ENCODE peak calls at places on chromosomes 6 and 20, in nine cellular contexts. One of them, this sample, is unnamed.

GRCh38 chr6:166241974-166242373 is 66.2 kb downstream of the PRR18 start:
- DNase-seq in mucosa of gallbladder: no peak
- DNase-seq in iris pigment epithelial cell: no peak
- DNase-seq in ascending aorta: no peak
- DNase-seq in amygdala: no peak
- DNase-seq in astrocyte of the cerebellum: no peak
- DNase-seq in GM12865: no peak
- DNase-seq in T-helper 1 cell: no peak
- DNase-seq in H7: no peak
- DNase-seq in this sample: no peak

GRCh38 chr6:42227173-42227850 is 9.7 kb upstream of the MRPS10 start:
- DNase-seq in mucosa of gallbladder: no peak
- DNase-seq in iris pigment epithelial cell: no peak
- DNase-seq in ascending aorta: no peak
- DNase-seq in amygdala: no peak
- DNase-seq in astrocyte of the cerebellum: no peak
- DNase-seq in GM12865: no peak
- DNase-seq in T-helper 1 cell: no peak
- DNase-seq in H7: no peak
- DNase-seq in this sample: no peak

GRCh38 chr6:551405-551804 is 105.5 kb downstream of the HUS1B start:
- DNase-seq in mucosa of gallbladder: no peak
- DNase-seq in iris pigment epithelial cell: peak; percentile 60
- DNase-seq in ascending aorta: no peak
- DNase-seq in amygdala: no peak
- DNase-seq in astrocyte of the cerebellum: no peak
- DNase-seq in GM12865: peak; percentile 10
- DNase-seq in T-helper 1 cell: no peak
- DNase-seq in H7: peak; percentile 72
- DNase-seq in this sample: peak; percentile 29

GRCh38 chr20:62360854-62361798 is 6.0 kb downstream of the LAMA5 start:
- DNase-seq in mucosa of gallbladder: no peak
- DNase-seq in iris pigment epithelial cell: no peak
- DNase-seq in ascending aorta: peak; percentile 63
- DNase-seq in amygdala: no peak
- DNase-seq in astrocyte of the cerebellum: no peak
- DNase-seq in GM12865: no peak
- DNase-seq in T-helper 1 cell: peak; percentile 6
- DNase-seq in H7: peak; percentile 83
- DNase-seq in this sample: no peak

GRCh38 chr6:157047951-157048350 is 270.8 kb downstream of the ARID1B start:
- DNase-seq in mucosa of gallbladder: no peak
- DNase-seq in iris pigment epithelial cell: peak; percentile 83
- DNase-seq in ascending aorta: no peak
- DNase-seq in amygdala: no peak
- DNase-seq in astrocyte of the cerebellum: no peak
- DNase-seq in GM12865: no peak
- DNase-seq in T-helper 1 cell: no peak
- DNase-seq in H7: no peak
- DNase-seq in this sample: no peak

GRCh38 chr6:45109551-45109950 is 218.6 kb upstream of the RUNX2 start:
- DNase-seq in mucosa of gallbladder: no peak
- DNase-seq in iris pigment epithelial cell: no peak
- DNase-seq in ascending aorta: no peak
- DNase-seq in amygdala: no peak
- DNase-seq in astrocyte of the cerebellum: no peak
- DNase-seq in GM12865: peak; percentile 6
- DNase-seq in T-helper 1 cell: no peak
- DNase-seq in H7: no peak
- DNase-seq in this sample: no peak

GRCh38 chr6:39568896-39569295 is 156.3 kb downstream of the KIF6 start:
- DNase-seq in mucosa of gallbladder: no peak
- DNase-seq in iris pigment epithelial cell: peak; percentile 67
- DNase-seq in ascending aorta: no peak
- DNase-seq in amygdala: no peak
- DNase-seq in astrocyte of the cerebellum: peak; percentile 46
- DNase-seq in GM12865: no peak
- DNase-seq in T-helper 1 cell: no peak
- DNase-seq in H7: no peak
- DNase-seq in this sample: no peak

GRCh38 chr20:63165538-63166422 is 50.2 kb downstream of the YTHDF1 start:
- DNase-seq in mucosa of gallbladder: no peak
- DNase-seq in iris pigment epithelial cell: no peak
- DNase-seq in ascending aorta: no peak
- DNase-seq in amygdala: no peak
- DNase-seq in astrocyte of the cerebellum: no peak
- DNase-seq in GM12865: no peak
- DNase-seq in T-helper 1 cell: no peak
- DNase-seq in H7: peak; percentile 46
- DNase-seq in this sample: no peak

GRCh38 chr20:13839421-13840092 is 54.7 kb downstream of the NDUFAF5 start:
- DNase-seq in mucosa of gallbladder: no peak
- DNase-seq in iris pigment epithelial cell: peak; percentile 40
- DNase-seq in ascending aorta: no peak
- DNase-seq in amygdala: no peak
- DNase-seq in astrocyte of the cerebellum: peak; percentile 22
- DNase-seq in GM12865: no peak
- DNase-seq in T-helper 1 cell: no peak
- DNase-seq in H7: no peak
- DNase-seq in this sample: no peak

GRCh38 chr6:134686071-134686470 is 263.8 kb downstream of the ALDH8A1 start:
- DNase-seq in mucosa of gallbladder: no peak
- DNase-seq in iris pigment epithelial cell: peak; percentile 84
- DNase-seq in ascending aorta: no peak
- DNase-seq in amygdala: no peak
- DNase-seq in astrocyte of the cerebellum: no peak
- DNase-seq in GM12865: no peak
- DNase-seq in T-helper 1 cell: no peak
- DNase-seq in H7: no peak
- DNase-seq in this sample: no peak

GRCh38 chr6:63904844-63905243 is 269.2 kb downstream of the PHF3 start:
- DNase-seq in mucosa of gallbladder: no peak
- DNase-seq in iris pigment epithelial cell: peak; percentile 85
- DNase-seq in ascending aorta: no peak
- DNase-seq in amygdala: no peak
- DNase-seq in astrocyte of the cerebellum: peak; percentile 9
- DNase-seq in GM12865: no peak
- DNase-seq in T-helper 1 cell: no peak
- DNase-seq in H7: no peak
- DNase-seq in this sample: no peak

GRCh38 chr6:118565317-118565960 is 17.3 kb downstream of the PLN start:
- DNase-seq in mucosa of gallbladder: no peak
- DNase-seq in iris pigment epithelial cell: no peak
- DNase-seq in ascending aorta: no peak
- DNase-seq in amygdala: no peak
- DNase-seq in astrocyte of the cerebellum: no peak
- DNase-seq in GM12865: peak; percentile 81
- DNase-seq in T-helper 1 cell: no peak
- DNase-seq in H7: peak; percentile 28
- DNase-seq in this sample: no peak

GRCh38 chr6:119541132-119541905 is 191.8 kb upstream of the MAN1A1 start:
- DNase-seq in mucosa of gallbladder: no peak
- DNase-seq in iris pigment epithelial cell: peak; percentile 81
- DNase-seq in ascending aorta: no peak
- DNase-seq in amygdala: no peak
- DNase-seq in astrocyte of the cerebellum: peak; percentile 98
- DNase-seq in GM12865: no peak
- DNase-seq in T-helper 1 cell: no peak
- DNase-seq in H7: no peak
- DNase-seq in this sample: no peak

GRCh38 chr6:18328549-18328922 is 58.6 kb upstream of the RNF144B start:
- DNase-seq in mucosa of gallbladder: no peak
- DNase-seq in iris pigment epithelial cell: no peak
- DNase-seq in ascending aorta: no peak
- DNase-seq in amygdala: no peak
- DNase-seq in astrocyte of the cerebellum: no peak
- DNase-seq in GM12865: no peak
- DNase-seq in T-helper 1 cell: no peak
- DNase-seq in H7: no peak
- DNase-seq in this sample: no peak

GRCh38 chr20:17969884-17970409 is 1.1 kb downstream of the MGME1 start:
- DNase-seq in mucosa of gallbladder: peak; percentile 24
- DNase-seq in iris pigment epithelial cell: peak; percentile 77
- DNase-seq in ascending aorta: peak; percentile 65
- DNase-seq in amygdala: peak; percentile 9
- DNase-seq in astrocyte of the cerebellum: no peak
- DNase-seq in GM12865: peak; percentile 82
- DNase-seq in T-helper 1 cell: no peak
- DNase-seq in H7: peak; percentile 29
- DNase-seq in this sample: no peak

GRCh38 chr20:48898210-48898609 is 23.3 kb upstream of the ARFGEF2 start:
- DNase-seq in mucosa of gallbladder: no peak
- DNase-seq in iris pigment epithelial cell: peak; percentile 21
- DNase-seq in ascending aorta: no peak
- DNase-seq in amygdala: no peak
- DNase-seq in astrocyte of the cerebellum: no peak
- DNase-seq in GM12865: no peak
- DNase-seq in T-helper 1 cell: no peak
- DNase-seq in H7: no peak
- DNase-seq in this sample: no peak

GRCh38 chr6:98946266-98946817 is 1.4 kb downstream of the FBXL4 start:
- DNase-seq in mucosa of gallbladder: no peak
- DNase-seq in iris pigment epithelial cell: no peak
- DNase-seq in ascending aorta: no peak
- DNase-seq in amygdala: no peak
- DNase-seq in astrocyte of the cerebellum: no peak
- DNase-seq in GM12865: peak; percentile 3
- DNase-seq in T-helper 1 cell: no peak
- DNase-seq in H7: no peak
- DNase-seq in this sample: no peak

GRCh38 chr6:99232003-99232402 is 117.5 kb downstream of the FAXC start:
- DNase-seq in mucosa of gallbladder: no peak
- DNase-seq in iris pigment epithelial cell: no peak
- DNase-seq in ascending aorta: no peak
- DNase-seq in amygdala: no peak
- DNase-seq in astrocyte of the cerebellum: no peak
- DNase-seq in GM12865: no peak
- DNase-seq in T-helper 1 cell: no peak
- DNase-seq in H7: no peak
- DNase-seq in this sample: no peak

GRCh38 chr20:62742979-62743776 is 34.5 kb downstream of the NTSR1 start:
- DNase-seq in mucosa of gallbladder: no peak
- DNase-seq in iris pigment epithelial cell: no peak
- DNase-seq in ascending aorta: no peak
- DNase-seq in amygdala: no peak
- DNase-seq in astrocyte of the cerebellum: no peak
- DNase-seq in GM12865: no peak
- DNase-seq in T-helper 1 cell: no peak
- DNase-seq in H7: no peak
- DNase-seq in this sample: no peak

GRCh38 chr6:100186552-100186951 is 192.5 kb upstream of the MCHR2 start:
- DNase-seq in mucosa of gallbladder: no peak
- DNase-seq in iris pigment epithelial cell: peak; percentile 16
- DNase-seq in ascending aorta: no peak
- DNase-seq in amygdala: no peak
- DNase-seq in astrocyte of the cerebellum: no peak
- DNase-seq in GM12865: no peak
- DNase-seq in T-helper 1 cell: no peak
- DNase-seq in H7: no peak
- DNase-seq in this sample: no peak

GRCh38 chr6:80547827-80548226 is 441.4 kb downstream of the BCKDHB start:
- DNase-seq in mucosa of gallbladder: no peak
- DNase-seq in iris pigment epithelial cell: peak; percentile 92
- DNase-seq in ascending aorta: no peak
- DNase-seq in amygdala: no peak
- DNase-seq in astrocyte of the cerebellum: peak; percentile 85
- DNase-seq in GM12865: no peak
- DNase-seq in T-helper 1 cell: no peak
- DNase-seq in H7: no peak
- DNase-seq in this sample: no peak

GRCh38 chr6:52929321-52930164 is 20.0 kb upstream of the GSTA3 start:
- DNase-seq in mucosa of gallbladder: peak; percentile 75
- DNase-seq in iris pigment epithelial cell: peak; percentile 89
- DNase-seq in ascending aorta: no peak
- DNase-seq in amygdala: no peak
- DNase-seq in astrocyte of the cerebellum: peak; percentile 24
- DNase-seq in GM12865: no peak
- DNase-seq in T-helper 1 cell: no peak
- DNase-seq in H7: no peak
- DNase-seq in this sample: no peak